ENCODE peak calls at places on chromosomes 11 and 22, in eight cellular contexts. Q is AG08395; W is testis; P is anterior cingulate cortex; Z is stimulated activated CD4-positive, alpha-beta T cell treated with anti-CD3 and anti-CD28 coated beads, Interleukin-1b, Interleukin-23, amount 100 ng/mL, for 24 hours; B is heart left ventricle; S is thoracic aorta; I is right cardiac atrium. Y is an unnamed sample.

GRCh38 chr11:118081241-118081958 is 4.5 kb downstream of the TMPRSS4 start:
- DNase-seq in W (no peak), S (no peak), B (no peak), I (no peak), P (no peak), Q (no peak), Z (no peak), Y (no peak)

GRCh38 chr11:44065161-44065571 is 904 bp upstream of the ACCS start:
- DNase-seq in I (no peak), Q (no peak), W (no peak), S (no peak), B (no peak), Z (no peak), P (no peak), Y (no peak)

GRCh38 chr11:66467756-66468155 is 1.1 kb downstream of the PELI3 start:
- DNase-seq in Q (no peak), S (no peak), W (peak; percentile 28), P (no peak), Z (no peak), I (peak; percentile 55), B (no peak), Y (no peak)

GRCh38 chr11:132258865-132259264 is 888.5 kb downstream of the NTM start:
- DNase-seq in P (no peak), S (no peak), I (no peak), W (no peak), Q (peak; percentile 36), Z (no peak), B (no peak), Y (no peak)

GRCh38 chr11:43404836-43405479 is 46.2 kb downstream of the TTC17 start:
- DNase-seq in S (no peak), P (no peak), B (no peak), Q (no peak), I (no peak), W (no peak), Z (no peak), Y (no peak)

GRCh38 chr11:68253682-68254081 is 18.1 kb downstream of the C11orf24 start:
- DNase-seq in I (no peak), W (no peak), B (no peak), S (no peak), P (no peak), Z (no peak), Q (no peak), Y (no peak)

GRCh38 chr11:61728940-61729219 is 23.6 kb upstream of the MYRF start:
- DNase-seq in Z (no peak), S (no peak), P (no peak), I (no peak), Q (peak; percentile 81), B (no peak), W (no peak), Y (no peak)

GRCh38 chr22:44181033-44181911 is 547 bp downstream of the PARVG start:
- DNase-seq in P (no peak), B (no peak), S (no peak), I (no peak), Q (no peak), Z (no peak), W (no peak), Y (peak; percentile 79)

GRCh38 chr11:35289821-35290220 is 129.5 kb downstream of the SLC1A2 start:
- DNase-seq in Z (no peak), B (no peak), Q (peak; percentile 60), S (no peak), W (no peak), P (no peak), I (no peak), Y (no peak)

GRCh38 chr11:61860054-61860903 is 31.1 kb downstream of the FADS3 start:
- DNase-seq in S (no peak), I (peak; percentile 76), Q (no peak), P (no peak), B (peak; percentile 81), W (peak; percentile 92), Z (no peak), Y (no peak)

GRCh38 chr11:34732831-34733230 is 111.9 kb downstream of the EHF start:
- DNase-seq in B (no peak), W (no peak), I (no peak), S (no peak), P (no peak), Q (no peak), Z (no peak), Y (no peak)

GRCh38 chr11:118113031-118113430 is 26.3 kb upstream of the SMIM35 start:
- DNase-seq in Z (no peak), B (no peak), Q (no peak), I (no peak), W (no peak), P (no peak), S (no peak), Y (no peak)

GRCh38 chr11:73225001-73225686 is 7.1 kb downstream of the P2RY2 start:
- DNase-seq in W (no peak), I (no peak), Q (no peak), S (no peak), B (no peak), P (no peak), Z (no peak), Y (no peak)

GRCh38 chr22:32788884-32789624 is 12.5 kb upstream of the TIMP3 start:
- DNase-seq in W (no peak), S (no peak), B (no peak), Q (peak; percentile 76), P (no peak), I (peak; percentile 18), Z (no peak), Y (no peak)

GRCh38 chr11:43311791-43312607 is at the start of gene API5:
- DNase-seq in Q (peak; percentile 92), Z (peak; percentile 91), P (peak; percentile 86), B (peak; percentile 94), S (peak; percentile 55), I (peak; percentile 93), W (peak; percentile 96), Y (peak; percentile 93)

GRCh38 chr22:33130473-33130872 is 72.3 kb upstream of the SYN3 start:
- DNase-seq in I (no peak), B (no peak), Q (no peak), S (no peak), P (no peak), W (no peak), Z (no peak), Y (no peak)

GRCh38 chr22:26442086-26442756 is 13.2 kb downstream of the ASPHD2 start:
- DNase-seq in P (no peak), Q (no peak), I (no peak), B (no peak), S (no peak), W (no peak), Z (no peak), Y (no peak)